ENCODE peak calls at places on chromosomes 11 and 22, in seven cellular contexts. One of them, this sample, is unnamed.

GRCh38 chr11:126647735-126648134 is 292.2 kb downstream of the ST3GAL4 start:
- DNase-seq in effector memory CD4-positive, alpha-beta T cell: no peak
- DNase-seq in Caco-2: no peak
- DNase-seq in suprapubic skin: no peak
- DNase-seq in bronchial epithelial cell: peak; percentile 59
- DNase-seq in iPS DF 6.9: no peak
- DNase-seq in psoas muscle: no peak
- DNase-seq in this sample: no peak

GRCh38 chr11:120057595-120058581 is 80.0 kb downstream of the TRIM29 start:
- DNase-seq in bronchial epithelial cell: peak; percentile 80
- DNase-seq in suprapubic skin: peak; percentile 46
- DNase-seq in iPS DF 6.9: peak; percentile 54
- DNase-seq in Caco-2: peak; percentile 75
- DNase-seq in psoas muscle: no peak
- DNase-seq in effector memory CD4-positive, alpha-beta T cell: no peak
- DNase-seq in this sample: no peak

GRCh38 chr11:63917685-63918523 is 940 bp upstream of the RCOR2 start:
- DNase-seq in effector memory CD4-positive, alpha-beta T cell: no peak
- DNase-seq in Caco-2: no peak
- DNase-seq in iPS DF 6.9: no peak
- DNase-seq in psoas muscle: peak; percentile 88
- DNase-seq in suprapubic skin: no peak
- DNase-seq in bronchial epithelial cell: no peak
- DNase-seq in this sample: no peak

GRCh38 chr11:128914216-128915147 is 23.3 kb downstream of the KCNJ5 start:
- DNase-seq in Caco-2: no peak
- DNase-seq in psoas muscle: no peak
- DNase-seq in effector memory CD4-positive, alpha-beta T cell: no peak
- DNase-seq in suprapubic skin: no peak
- DNase-seq in iPS DF 6.9: no peak
- DNase-seq in bronchial epithelial cell: peak; percentile 55
- DNase-seq in this sample: no peak

GRCh38 chr11:85685131-85685819 is 720 bp downstream of the CCDC89 start:
- DNase-seq in Caco-2: no peak
- DNase-seq in bronchial epithelial cell: no peak
- DNase-seq in iPS DF 6.9: no peak
- DNase-seq in psoas muscle: peak; percentile 55
- DNase-seq in suprapubic skin: no peak
- DNase-seq in effector memory CD4-positive, alpha-beta T cell: no peak
- DNase-seq in this sample: no peak

GRCh38 chr11:10551845-10552352 is 10.9 kb upstream of the RNF141 start:
- DNase-seq in psoas muscle: no peak
- DNase-seq in bronchial epithelial cell: no peak
- DNase-seq in effector memory CD4-positive, alpha-beta T cell: no peak
- DNase-seq in Caco-2: no peak
- DNase-seq in suprapubic skin: no peak
- DNase-seq in iPS DF 6.9: no peak
- DNase-seq in this sample: no peak

GRCh38 chr11:57615308-57615707 is 17.8 kb downstream of the SERPING1 start:
- DNase-seq in Caco-2: no peak
- DNase-seq in effector memory CD4-positive, alpha-beta T cell: no peak
- DNase-seq in suprapubic skin: no peak
- DNase-seq in bronchial epithelial cell: no peak
- DNase-seq in iPS DF 6.9: no peak
- DNase-seq in psoas muscle: no peak
- DNase-seq in this sample: no peak

GRCh38 chr22:32622762-32623147 is 148.1 kb downstream of the FBXO7 start:
- DNase-seq in psoas muscle: no peak
- DNase-seq in effector memory CD4-positive, alpha-beta T cell: no peak
- DNase-seq in Caco-2: no peak
- DNase-seq in suprapubic skin: no peak
- DNase-seq in bronchial epithelial cell: no peak
- DNase-seq in iPS DF 6.9: no peak
- DNase-seq in this sample: no peak

GRCh38 chr11:116078101-116078561 is 573.9 kb upstream of the CADM1 start:
- DNase-seq in psoas muscle: no peak
- DNase-seq in Caco-2: no peak
- DNase-seq in bronchial epithelial cell: no peak
- DNase-seq in iPS DF 6.9: no peak
- DNase-seq in suprapubic skin: no peak
- DNase-seq in effector memory CD4-positive, alpha-beta T cell: no peak
- DNase-seq in this sample: no peak

DNA sequence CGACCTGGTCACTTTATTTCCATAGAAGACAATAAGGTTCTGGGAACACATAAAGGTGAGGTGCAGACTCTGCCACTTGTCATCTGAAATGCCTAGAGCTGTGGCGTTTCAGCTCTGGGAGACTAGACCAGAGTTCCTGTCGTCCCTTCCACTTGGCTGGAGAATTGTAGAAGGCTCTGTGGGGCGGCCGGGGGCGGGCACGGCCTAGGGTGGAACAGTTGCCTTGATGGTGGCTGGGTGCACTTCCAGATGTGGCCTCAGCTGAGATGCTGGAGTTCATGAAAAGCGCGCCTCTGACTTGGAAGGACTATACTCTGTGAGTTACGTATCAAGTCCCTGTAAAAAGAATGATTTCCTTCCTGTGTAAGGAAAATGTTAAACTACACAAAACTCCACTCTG is 16.8 kb downstream of the TRMU start:
- DNase-seq in psoas muscle: no peak
- DNase-seq in suprapubic skin: no peak
- DNase-seq in iPS DF 6.9: no peak
- DNase-seq in effector memory CD4-positive, alpha-beta T cell: no peak
- DNase-seq in Caco-2: no peak
- DNase-seq in bronchial epithelial cell: no peak
- DNase-seq in this sample: no peak
- H3K36me3 ChIP-seq in psoas muscle: peaks cover 4% of the 10 kb centered on the region
- H3K36me3 ChIP-seq in suprapubic skin: peaks cover 84% of the 10 kb centered on the region
- H3K36me3 ChIP-seq in iPS DF 6.9: peaks cover 57% of the 10 kb centered on the region
- H3K36me3 ChIP-seq in effector memory CD4-positive, alpha-beta T cell: peaks cover 84% of the 10 kb centered on the region
- H3K36me3 ChIP-seq in Caco-2: peaks cover 3% of the 10 kb centered on the region
- H3K36me3 ChIP-seq in bronchial epithelial cell: peaks cover 54% of the 10 kb centered on the region
- H3K36me3 ChIP-seq in this sample: peaks cover 69% of the 10 kb centered on the region

DNA sequence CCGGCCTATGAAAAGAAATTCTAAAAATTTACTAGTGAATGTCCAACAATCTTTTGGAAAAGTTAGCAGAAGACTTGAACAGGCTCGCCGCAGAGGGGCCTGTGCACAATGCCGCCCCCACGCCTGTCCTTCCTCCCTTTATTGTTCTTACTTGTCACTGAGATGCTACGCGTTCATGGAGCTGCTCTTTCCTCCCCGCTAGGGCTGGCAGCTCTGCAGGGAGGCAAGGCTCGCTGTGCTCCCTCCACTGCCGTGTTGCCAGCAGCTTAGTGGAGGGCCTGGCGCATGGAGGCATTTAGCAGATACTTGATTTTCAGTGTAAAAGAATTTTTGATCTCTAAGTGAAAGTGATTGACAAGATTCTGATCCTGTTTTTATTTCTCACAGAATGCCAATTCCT is 14.7 kb downstream of the PHRF1 start:
- DNase-seq in effector memory CD4-positive, alpha-beta T cell: no peak
- DNase-seq in Caco-2: no peak
- DNase-seq in psoas muscle: no peak
- DNase-seq in suprapubic skin: no peak
- DNase-seq in bronchial epithelial cell: no peak
- DNase-seq in iPS DF 6.9: no peak
- DNase-seq in this sample: no peak
- H3K36me3 ChIP-seq in effector memory CD4-positive, alpha-beta T cell: peaks cover 72% of the 10 kb centered on the region
- H3K36me3 ChIP-seq in Caco-2: peaks cover 6% of the 10 kb centered on the region
- H3K36me3 ChIP-seq in psoas muscle: no peaks in the 10 kb centered on the region
- H3K36me3 ChIP-seq in suprapubic skin: peaks cover 98% of the 10 kb centered on the region
- H3K36me3 ChIP-seq in bronchial epithelial cell: peaks cover 50% of the 10 kb centered on the region
- H3K36me3 ChIP-seq in iPS DF 6.9: peaks cover 47% of the 10 kb centered on the region
- H3K36me3 ChIP-seq in this sample: peaks cover 85% of the 10 kb centered on the region

DNA sequence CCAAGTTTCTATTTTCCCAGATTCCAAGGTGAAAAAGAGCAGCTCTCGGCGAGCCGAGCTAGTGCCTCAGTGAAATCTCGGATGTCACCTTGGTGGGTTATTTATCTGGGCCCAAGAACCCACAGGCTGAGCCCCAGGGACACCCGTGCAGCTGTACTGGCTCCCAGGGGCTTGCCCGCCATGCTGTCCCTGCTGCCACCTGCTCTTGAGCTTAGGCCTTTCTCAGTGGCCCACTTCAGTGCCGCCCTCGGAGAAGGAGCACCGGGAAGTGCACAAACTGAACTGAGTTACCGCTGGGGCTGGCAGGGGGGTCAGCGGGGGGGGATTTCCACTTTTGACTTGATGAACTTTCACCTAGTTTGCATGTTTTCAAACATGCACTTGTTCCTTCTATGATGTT is 27.9 kb downstream of the CPT1A start:
- DNase-seq in effector memory CD4-positive, alpha-beta T cell: no peak
- DNase-seq in psoas muscle: no peak
- DNase-seq in bronchial epithelial cell: no peak
- DNase-seq in Caco-2: no peak
- DNase-seq in iPS DF 6.9: no peak
- DNase-seq in suprapubic skin: no peak
- DNase-seq in this sample: no peak
- H3K36me3 ChIP-seq in effector memory CD4-positive, alpha-beta T cell: peaks cover 33% of the 10 kb centered on the region
- H3K36me3 ChIP-seq in psoas muscle: peaks cover 2% of the 10 kb centered on the region
- H3K36me3 ChIP-seq in bronchial epithelial cell: peaks cover 3% of the 10 kb centered on the region
- H3K36me3 ChIP-seq in Caco-2: no peaks in the 10 kb centered on the region
- H3K36me3 ChIP-seq in iPS DF 6.9: no peaks in the 10 kb centered on the region
- H3K36me3 ChIP-seq in suprapubic skin: peaks cover 21% of the 10 kb centered on the region
- H3K36me3 ChIP-seq in this sample: peaks cover 19% of the 10 kb centered on the region

DNA sequence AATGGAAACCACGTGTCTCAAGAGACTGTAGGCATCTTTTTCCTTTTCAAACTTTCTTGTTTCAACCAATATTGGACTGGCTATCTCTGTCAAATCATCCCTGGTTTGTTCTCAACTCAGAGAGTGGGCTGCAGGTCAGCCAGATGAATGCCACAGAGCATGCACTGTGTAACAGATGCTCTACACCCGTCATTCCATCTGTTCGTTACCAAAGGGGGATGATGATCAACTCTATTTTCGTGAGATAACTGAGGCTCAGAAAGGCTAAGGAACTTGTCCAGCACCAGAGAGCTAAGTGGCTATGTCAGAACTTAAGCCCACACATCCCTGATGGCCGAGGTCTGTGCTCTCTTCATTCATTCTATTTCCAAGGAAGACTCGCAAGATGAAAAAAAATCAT is 42.1 kb downstream of the SLC1A2 start:
- DNase-seq in bronchial epithelial cell: no peak
- DNase-seq in suprapubic skin: no peak
- DNase-seq in psoas muscle: no peak
- DNase-seq in iPS DF 6.9: no peak
- DNase-seq in effector memory CD4-positive, alpha-beta T cell: no peak
- DNase-seq in Caco-2: no peak
- DNase-seq in this sample: no peak
- H3K36me3 ChIP-seq in bronchial epithelial cell: no peaks in the 10 kb centered on the region
- H3K36me3 ChIP-seq in suprapubic skin: no peaks in the 10 kb centered on the region
- H3K36me3 ChIP-seq in psoas muscle: no peaks in the 10 kb centered on the region
- H3K36me3 ChIP-seq in iPS DF 6.9: no peaks in the 10 kb centered on the region
- H3K36me3 ChIP-seq in effector memory CD4-positive, alpha-beta T cell: no peaks in the 10 kb centered on the region
- H3K36me3 ChIP-seq in Caco-2: no peaks in the 10 kb centered on the region
- H3K36me3 ChIP-seq in this sample: no peaks in the 10 kb centered on the region

GRCh38 chr22:36478966-36479365 is 2.5 kb downstream of the TXN2 start:
- DNase-seq in iPS DF 6.9: no peak
- DNase-seq in suprapubic skin: no peak
- DNase-seq in effector memory CD4-positive, alpha-beta T cell: no peak
- DNase-seq in Caco-2: no peak
- DNase-seq in psoas muscle: no peak
- DNase-seq in bronchial epithelial cell: no peak
- DNase-seq in this sample: no peak
- H3K36me3 ChIP-seq in iPS DF 6.9: peaks cover 17% of the 10 kb centered on the region
- H3K36me3 ChIP-seq in suprapubic skin: peaks cover 54% of the 10 kb centered on the region
- H3K36me3 ChIP-seq in effector memory CD4-positive, alpha-beta T cell: peaks cover 36% of the 10 kb centered on the region
- H3K36me3 ChIP-seq in Caco-2: peaks cover 5% of the 10 kb centered on the region
- H3K36me3 ChIP-seq in psoas muscle: peaks cover 6% of the 10 kb centered on the region
- H3K36me3 ChIP-seq in bronchial epithelial cell: peaks cover 25% of the 10 kb centered on the region
- H3K36me3 ChIP-seq in this sample: peaks cover 55% of the 10 kb centered on the region

GRCh38 chr11:993632-994167 is 42.8 kb downstream of the MUC6 start:
- DNase-seq in Caco-2: peak; percentile 33
- DNase-seq in bronchial epithelial cell: no peak
- DNase-seq in suprapubic skin: no peak
- DNase-seq in iPS DF 6.9: no peak
- DNase-seq in effector memory CD4-positive, alpha-beta T cell: no peak
- DNase-seq in psoas muscle: no peak
- DNase-seq in this sample: no peak

GRCh38 chr11:991034-991433 is 45.5 kb downstream of the MUC6 start:
- DNase-seq in bronchial epithelial cell: no peak
- DNase-seq in effector memory CD4-positive, alpha-beta T cell: no peak
- DNase-seq in iPS DF 6.9: no peak
- DNase-seq in Caco-2: no peak
- DNase-seq in psoas muscle: no peak
- DNase-seq in suprapubic skin: no peak
- DNase-seq in this sample: no peak

GRCh38 chr11:991711-992307 is 44.7 kb downstream of the MUC6 start:
- DNase-seq in effector memory CD4-positive, alpha-beta T cell: no peak
- DNase-seq in bronchial epithelial cell: no peak
- DNase-seq in psoas muscle: no peak
- DNase-seq in Caco-2: no peak
- DNase-seq in iPS DF 6.9: no peak
- DNase-seq in suprapubic skin: no peak
- DNase-seq in this sample: no peak

GRCh38 chr11:993141-993540 is 43.4 kb downstream of the MUC6 start:
- DNase-seq in iPS DF 6.9: no peak
- DNase-seq in psoas muscle: no peak
- DNase-seq in effector memory CD4-positive, alpha-beta T cell: no peak
- DNase-seq in bronchial epithelial cell: no peak
- DNase-seq in suprapubic skin: no peak
- DNase-seq in Caco-2: no peak
- DNase-seq in this sample: no peak

GRCh38 chr11:992577-992976 is 43.9 kb downstream of the MUC6 start:
- DNase-seq in bronchial epithelial cell: no peak
- DNase-seq in effector memory CD4-positive, alpha-beta T cell: no peak
- DNase-seq in Caco-2: no peak
- DNase-seq in suprapubic skin: no peak
- DNase-seq in psoas muscle: no peak
- DNase-seq in iPS DF 6.9: no peak
- DNase-seq in this sample: no peak
- H3K36me3 ChIP-seq in bronchial epithelial cell: peaks cover 36% of the 10 kb centered on the region
- H3K36me3 ChIP-seq in effector memory CD4-positive, alpha-beta T cell: peaks cover 73% of the 10 kb centered on the region
- H3K36me3 ChIP-seq in Caco-2: peaks cover 7% of the 10 kb centered on the region
- H3K36me3 ChIP-seq in suprapubic skin: peaks cover 95% of the 10 kb centered on the region
- H3K36me3 ChIP-seq in psoas muscle: no peaks in the 10 kb centered on the region
- H3K36me3 ChIP-seq in iPS DF 6.9: peaks cover 44% of the 10 kb centered on the region
- H3K36me3 ChIP-seq in this sample: peaks cover 22% of the 10 kb centered on the region